ENCODE peak calls at places on chromosomes 4 and X, in six cellular contexts. A, R, M, B, T and K are unnamed samples.

GRCh38 chrX:67893931-67894330 is 350.1 kb downstream of the AR start:
- DNase-seq in A (no peak), R (no peak), M (no peak), B (no peak), T (no peak), K (no peak)

GRCh38 chr4:57119054-57119651 is 9.0 kb upstream of the IGFBP7 start:
- DNase-seq in A (no peak), R (peak; percentile 57), M (no peak), B (peak; percentile 91), T (no peak), K (peak; percentile 95)

GRCh38 chr4:15040916-15041463 is 38.7 kb downstream of the CPEB2 start:
- DNase-seq in A (no peak), R (no peak), M (no peak), B (peak; percentile 23), T (no peak), K (no peak)

GRCh38 chrX:85836868-85837267 is 210.5 kb downstream of the CHM start:
- DNase-seq in A (no peak), R (no peak), M (no peak), B (peak; percentile 5), T (no peak), K (peak; percentile 0)

GRCh38 chr4:19947349-19947748 is 304.4 kb upstream of the SLIT2 start:
- DNase-seq in A (no peak), R (no peak), M (no peak), B (peak; percentile 59), T (no peak), K (peak; percentile 24)

GRCh38 chr4:46830971-46831454 is 78.0 kb downstream of the COX7B2 start:
- DNase-seq in A (no peak), R (peak; percentile 11), M (no peak), B (no peak), T (no peak), K (no peak)

GRCh38 chr4:7166981-7167700 is 25.2 kb upstream of the SORCS2 start:
- DNase-seq in A (no peak), R (no peak), M (no peak), B (no peak), T (no peak), K (no peak)

GRCh38 chrX:13750204-13750603 is 15.7 kb downstream of the OFD1 start:
- DNase-seq in A (no peak), R (no peak), M (peak; percentile 8), B (no peak), T (no peak), K (no peak)